ENCODE peak calls at places on chromosomes 12 and 14, in six cellular contexts. One of them, this sample, is unnamed.

GRCh38 chr12:118060301-118061010 is 523 bp downstream of the WSB2 start:
- DNase-seq in DND-41: peak
- DNase-seq in effector memory CD4-positive, alpha-beta T cell: no peak
- DNase-seq in skeletal muscle cell: no peak
- DNase-seq in AG10803: peak
- DNase-seq in fibroblast of lung: no peak
- DNase-seq in this sample: no peak

GRCh38 chr12:105978276-105978675 is 160.5 kb downstream of the NUAK1 start:
- DNase-seq in DND-41: no peak
- DNase-seq in effector memory CD4-positive, alpha-beta T cell: no peak
- DNase-seq in skeletal muscle cell: no peak
- DNase-seq in AG10803: no peak
- DNase-seq in fibroblast of lung: peak
- DNase-seq in this sample: no peak

GRCh38 chr12:72277415-72277814 is 5.2 kb downstream of the TRHDE start:
- DNase-seq in DND-41: no peak
- DNase-seq in effector memory CD4-positive, alpha-beta T cell: no peak
- DNase-seq in skeletal muscle cell: no peak
- DNase-seq in AG10803: peak
- DNase-seq in fibroblast of lung: peak
- DNase-seq in this sample: no peak

GRCh38 chr12:122726056-122726558 is 4.5 kb downstream of the HCAR1 start:
- DNase-seq in DND-41: no peak
- DNase-seq in effector memory CD4-positive, alpha-beta T cell: no peak
- DNase-seq in skeletal muscle cell: no peak
- DNase-seq in AG10803: no peak
- DNase-seq in fibroblast of lung: peak
- DNase-seq in this sample: no peak

GRCh38 chr14:105141026-105141425 is 27.6 kb downstream of the JAG2 start:
- DNase-seq in DND-41: no peak
- DNase-seq in effector memory CD4-positive, alpha-beta T cell: no peak
- DNase-seq in skeletal muscle cell: no peak
- DNase-seq in AG10803: no peak
- DNase-seq in fibroblast of lung: no peak
- DNase-seq in this sample: no peak

GRCh38 chr12:5428332-5429221 is 3.3 kb upstream of the NTF3 start:
- DNase-seq in DND-41: no peak
- DNase-seq in effector memory CD4-positive, alpha-beta T cell: no peak
- DNase-seq in skeletal muscle cell: no peak
- DNase-seq in AG10803: peak
- DNase-seq in fibroblast of lung: peak
- DNase-seq in this sample: no peak

GRCh38 chr14:105330491-105330895 is 15.9 kb downstream of the PACS2 start:
- DNase-seq in DND-41: no peak
- DNase-seq in effector memory CD4-positive, alpha-beta T cell: no peak
- DNase-seq in skeletal muscle cell: no peak
- DNase-seq in AG10803: peak
- DNase-seq in fibroblast of lung: peak
- DNase-seq in this sample: no peak

GRCh38 chr14:68770553-68771286 is 22.1 kb downstream of the ZFP36L1 start:
- DNase-seq in DND-41: no peak
- DNase-seq in effector memory CD4-positive, alpha-beta T cell: no peak
- DNase-seq in skeletal muscle cell: no peak
- DNase-seq in AG10803: no peak
- DNase-seq in fibroblast of lung: no peak
- DNase-seq in this sample: no peak

GRCh38 chr14:103140316-103141109 is 17.3 kb downstream of the TNFAIP2 start:
- DNase-seq in DND-41: no peak
- DNase-seq in effector memory CD4-positive, alpha-beta T cell: no peak
- DNase-seq in skeletal muscle cell: no peak
- DNase-seq in AG10803: no peak
- DNase-seq in fibroblast of lung: no peak
- DNase-seq in this sample: no peak

GRCh38 chr12:85920324-85920947 is 46.3 kb downstream of the NTS start:
- DNase-seq in DND-41: no peak
- DNase-seq in effector memory CD4-positive, alpha-beta T cell: no peak
- DNase-seq in skeletal muscle cell: no peak
- DNase-seq in AG10803: peak
- DNase-seq in fibroblast of lung: peak
- DNase-seq in this sample: no peak

GRCh38 chr12:74490390-74491064 is 47.1 kb upstream of the ATXN7L3B start:
- DNase-seq in DND-41: peak
- DNase-seq in effector memory CD4-positive, alpha-beta T cell: no peak
- DNase-seq in skeletal muscle cell: no peak
- DNase-seq in AG10803: no peak
- DNase-seq in fibroblast of lung: no peak
- DNase-seq in this sample: no peak

GRCh38 chr14:39033371-39033770 is 69.7 kb downstream of the SEC23A start:
- DNase-seq in DND-41: no peak
- DNase-seq in effector memory CD4-positive, alpha-beta T cell: no peak
- DNase-seq in skeletal muscle cell: no peak
- DNase-seq in AG10803: no peak
- DNase-seq in fibroblast of lung: peak
- DNase-seq in this sample: no peak

GRCh38 chr12:96026331-96026730 is 9.1 kb downstream of the LTA4H start:
- DNase-seq in DND-41: no peak
- DNase-seq in effector memory CD4-positive, alpha-beta T cell: no peak
- DNase-seq in skeletal muscle cell: no peak
- DNase-seq in AG10803: no peak
- DNase-seq in fibroblast of lung: no peak
- DNase-seq in this sample: no peak

GRCh38 chr12:54127538-54128259 is 61.1 kb downstream of the SMUG1 start:
- DNase-seq in DND-41: no peak
- DNase-seq in effector memory CD4-positive, alpha-beta T cell: no peak
- DNase-seq in skeletal muscle cell: no peak
- DNase-seq in AG10803: no peak
- DNase-seq in fibroblast of lung: no peak
- DNase-seq in this sample: no peak

GRCh38 chr12:3040663-3041544 is 36.3 kb upstream of the TSPAN9 start:
- DNase-seq in DND-41: no peak
- DNase-seq in effector memory CD4-positive, alpha-beta T cell: no peak
- DNase-seq in skeletal muscle cell: no peak
- DNase-seq in AG10803: no peak
- DNase-seq in fibroblast of lung: no peak
- DNase-seq in this sample: no peak

GRCh38 chr12:52262286-52262685 is 12.2 kb upstream of the KRT86 start:
- DNase-seq in DND-41: no peak
- DNase-seq in effector memory CD4-positive, alpha-beta T cell: no peak
- DNase-seq in skeletal muscle cell: no peak
- DNase-seq in AG10803: no peak
- DNase-seq in fibroblast of lung: no peak
- DNase-seq in this sample: no peak

DNA sequence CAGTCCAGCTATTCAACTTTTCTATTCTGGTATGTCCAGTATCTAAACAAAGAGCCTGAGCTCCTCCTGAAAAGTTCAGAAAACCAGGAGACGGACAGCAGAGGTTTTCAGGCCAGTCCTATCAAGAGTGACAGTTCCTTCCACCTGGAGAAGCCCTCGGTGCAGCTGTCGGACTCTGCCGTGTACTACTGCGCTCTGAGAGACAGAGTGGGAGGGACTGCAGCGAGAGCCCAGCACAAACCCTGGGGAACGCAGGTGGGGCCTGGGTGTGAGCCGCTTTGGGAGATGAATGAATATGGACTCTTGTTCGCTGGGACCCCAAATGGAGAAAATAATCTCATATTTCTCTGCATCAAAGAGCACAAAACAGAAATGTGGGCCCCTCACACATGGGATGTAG is 329.9 kb upstream of the OR4E1 start:
- DNase-seq in DND-41: peak
- DNase-seq in effector memory CD4-positive, alpha-beta T cell: no peak
- DNase-seq in skeletal muscle cell: no peak
- DNase-seq in AG10803: no peak
- DNase-seq in fibroblast of lung: no peak
- DNase-seq in this sample: no peak
- H3K4me3 ChIP-seq in DND-41: no peak
- H3K4me3 ChIP-seq in effector memory CD4-positive, alpha-beta T cell: no peak
- H3K4me3 ChIP-seq in skeletal muscle cell: no peak
- H3K4me3 ChIP-seq in AG10803: no peak
- H3K4me3 ChIP-seq in fibroblast of lung: no peak
- H3K4me3 ChIP-seq in this sample: no peak

GRCh38 chr12:12898911-12899511 is 7.6 kb downstream of the GPRC5A start:
- DNase-seq in DND-41: no peak
- DNase-seq in effector memory CD4-positive, alpha-beta T cell: no peak
- DNase-seq in skeletal muscle cell: no peak
- DNase-seq in AG10803: no peak
- DNase-seq in fibroblast of lung: no peak
- DNase-seq in this sample: no peak
- H3K4me3 ChIP-seq in DND-41: no peak
- H3K4me3 ChIP-seq in effector memory CD4-positive, alpha-beta T cell: no peak
- H3K4me3 ChIP-seq in skeletal muscle cell: no peak
- H3K4me3 ChIP-seq in AG10803: no peak
- H3K4me3 ChIP-seq in fibroblast of lung: no peak
- H3K4me3 ChIP-seq in this sample: no peak

GRCh38 chr14:31045501-31046080 is 19.4 kb upstream of the STRN3 start:
- DNase-seq in DND-41: no peak
- DNase-seq in effector memory CD4-positive, alpha-beta T cell: no peak
- DNase-seq in skeletal muscle cell: no peak
- DNase-seq in AG10803: no peak
- DNase-seq in fibroblast of lung: no peak
- DNase-seq in this sample: no peak
- H3K4me3 ChIP-seq in DND-41: no peak
- H3K4me3 ChIP-seq in effector memory CD4-positive, alpha-beta T cell: no peak
- H3K4me3 ChIP-seq in skeletal muscle cell: no peak
- H3K4me3 ChIP-seq in AG10803: no peak
- H3K4me3 ChIP-seq in fibroblast of lung: no peak
- H3K4me3 ChIP-seq in this sample: no peak

GRCh38 chr14:75631453-75631831 is 29.2 kb downstream of the ERG28 start:
- DNase-seq in DND-41: no peak
- DNase-seq in effector memory CD4-positive, alpha-beta T cell: no peak
- DNase-seq in skeletal muscle cell: peak
- DNase-seq in AG10803: no peak
- DNase-seq in fibroblast of lung: peak
- DNase-seq in this sample: no peak
- H3K4me3 ChIP-seq in DND-41: no peak
- H3K4me3 ChIP-seq in effector memory CD4-positive, alpha-beta T cell: no peak
- H3K4me3 ChIP-seq in skeletal muscle cell: no peak
- H3K4me3 ChIP-seq in AG10803: no peak
- H3K4me3 ChIP-seq in fibroblast of lung: no peak
- H3K4me3 ChIP-seq in this sample: no peak

DNA sequence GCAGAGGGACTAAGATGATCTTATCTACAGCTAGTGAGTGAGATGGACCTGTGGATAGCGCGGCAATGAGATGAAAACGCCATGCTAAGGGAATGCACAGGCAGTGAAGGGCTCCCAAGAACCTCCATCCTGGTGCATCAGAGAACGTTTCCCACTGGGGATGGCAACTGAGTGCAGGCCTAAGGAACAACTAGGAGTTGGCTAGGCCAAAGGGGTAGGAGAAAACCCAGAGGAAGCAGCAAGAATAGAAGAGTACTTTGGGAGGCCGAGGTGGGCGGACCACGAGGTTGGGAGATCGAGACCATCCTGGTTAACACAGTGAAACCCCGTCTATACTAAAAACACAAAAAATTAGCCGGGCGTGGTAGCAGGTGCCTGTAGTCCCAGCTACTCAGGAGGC is 24.6 kb upstream of the BATF start:
- DNase-seq in DND-41: no peak
- DNase-seq in effector memory CD4-positive, alpha-beta T cell: no peak
- DNase-seq in skeletal muscle cell: no peak
- DNase-seq in AG10803: no peak
- DNase-seq in fibroblast of lung: no peak
- DNase-seq in this sample: no peak
- H3K4me3 ChIP-seq in DND-41: no peak
- H3K4me3 ChIP-seq in effector memory CD4-positive, alpha-beta T cell: no peak
- H3K4me3 ChIP-seq in skeletal muscle cell: no peak
- H3K4me3 ChIP-seq in AG10803: no peak
- H3K4me3 ChIP-seq in fibroblast of lung: no peak
- H3K4me3 ChIP-seq in this sample: no peak

GRCh38 chr12:22256634-22257033 is 77.9 kb downstream of the ST8SIA1 start:
- DNase-seq in DND-41: no peak
- DNase-seq in effector memory CD4-positive, alpha-beta T cell: no peak
- DNase-seq in skeletal muscle cell: no peak
- DNase-seq in AG10803: no peak
- DNase-seq in fibroblast of lung: no peak
- DNase-seq in this sample: no peak
- H3K4me3 ChIP-seq in DND-41: no peak
- H3K4me3 ChIP-seq in effector memory CD4-positive, alpha-beta T cell: no peak
- H3K4me3 ChIP-seq in skeletal muscle cell: no peak
- H3K4me3 ChIP-seq in AG10803: no peak
- H3K4me3 ChIP-seq in fibroblast of lung: no peak
- H3K4me3 ChIP-seq in this sample: no peak

GRCh38 chr12:94760786-94761185 is 110.4 kb upstream of the TMCC3 start:
- DNase-seq in DND-41: no peak
- DNase-seq in effector memory CD4-positive, alpha-beta T cell: no peak
- DNase-seq in skeletal muscle cell: no peak
- DNase-seq in AG10803: no peak
- DNase-seq in fibroblast of lung: peak
- DNase-seq in this sample: no peak
- H3K4me3 ChIP-seq in DND-41: no peak
- H3K4me3 ChIP-seq in effector memory CD4-positive, alpha-beta T cell: no peak
- H3K4me3 ChIP-seq in skeletal muscle cell: no peak
- H3K4me3 ChIP-seq in AG10803: no peak
- H3K4me3 ChIP-seq in fibroblast of lung: no peak
- H3K4me3 ChIP-seq in this sample: no peak

GRCh38 chr12:19483727-19484126 is 44.4 kb downstream of the AEBP2 start:
- DNase-seq in DND-41: no peak
- DNase-seq in effector memory CD4-positive, alpha-beta T cell: no peak
- DNase-seq in skeletal muscle cell: no peak
- DNase-seq in AG10803: no peak
- DNase-seq in fibroblast of lung: no peak
- DNase-seq in this sample: no peak
- H3K4me3 ChIP-seq in DND-41: no peak
- H3K4me3 ChIP-seq in effector memory CD4-positive, alpha-beta T cell: no peak
- H3K4me3 ChIP-seq in skeletal muscle cell: no peak
- H3K4me3 ChIP-seq in AG10803: no peak
- H3K4me3 ChIP-seq in fibroblast of lung: no peak
- H3K4me3 ChIP-seq in this sample: no peak

GRCh38 chr12:80382254-80382653 is 61.8 kb upstream of the PTPRQ start:
- DNase-seq in DND-41: no peak
- DNase-seq in effector memory CD4-positive, alpha-beta T cell: no peak
- DNase-seq in skeletal muscle cell: no peak
- DNase-seq in AG10803: no peak
- DNase-seq in fibroblast of lung: no peak
- DNase-seq in this sample: no peak
- H3K4me3 ChIP-seq in DND-41: no peak
- H3K4me3 ChIP-seq in effector memory CD4-positive, alpha-beta T cell: no peak
- H3K4me3 ChIP-seq in skeletal muscle cell: no peak
- H3K4me3 ChIP-seq in AG10803: no peak
- H3K4me3 ChIP-seq in fibroblast of lung: no peak
- H3K4me3 ChIP-seq in this sample: no peak

This sample was measured in AG04449.